ENCODE peak calls at places on chromosomes 12 and 14, in four cellular contexts. P is stomach, C is HCT116, H is transverse colon. U is an unnamed sample. For H3K4me1, the result is how much of the 10 kb centered on the place peaks cover.

GRCh38 chr14:94125659-94126418 is 3.6 kb downstream of the IFI27L2 start:
- DNase-seq in P (peak), C (no peak), H (no peak), U (no peak)

GRCh38 chr12:79782197-79782890 is 91.6 kb upstream of the PAWR start:
- DNase-seq in P (no peak), C (no peak), H (no peak), U (no peak)

GRCh38 chr14:34403646-34404045 is 58.4 kb downstream of the SPTSSA start:
- DNase-seq in P (no peak), C (no peak), H (no peak), U (no peak)

GRCh38 chr12:526089-526488 is 66.3 kb downstream of the B4GALNT3 start:
- DNase-seq in P (no peak), C (no peak), H (no peak), U (no peak)

GRCh38 chr12:76927170-76927784 is 48.5 kb upstream of the CSRP2 start:
- DNase-seq in P (peak), C (peak), H (peak), U (no peak)

GRCh38 chr12:95116773-95117172 is 43.4 kb upstream of the NR2C1 start:
- DNase-seq in P (no peak), C (peak), H (no peak), U (no peak)

GRCh38 chr12:47385587-47385986 is 305.8 kb upstream of the AMIGO2 start:
- DNase-seq in P (no peak), C (no peak), H (no peak), U (no peak)

GRCh38 chr14:41350476-41350875 is 256.2 kb upstream of the LRFN5 start:
- DNase-seq in P (no peak), C (no peak), H (no peak), U (no peak)

GRCh38 chr12:87845995-87846483 is 183.2 kb downstream of the C12orf50 start:
- DNase-seq in P (no peak), C (no peak), H (no peak), U (no peak)

GRCh38 chr14:68637106-68638021 is 155.5 kb downstream of the ZFP36L1 start:
- DNase-seq in P (no peak), C (no peak), H (no peak), U (no peak)

GRCh38 chr12:108190529-108190928 is 61.4 kb downstream of the WSCD2 start:
- DNase-seq in P (no peak), C (no peak), H (no peak), U (peak)

GRCh38 chr12:23944067-23944466 is 5.4 kb downstream of the SOX5 start:
- DNase-seq in P (no peak), C (no peak), H (no peak), U (no peak)

GRCh38 chr12:52280319-52280795 is 5.9 kb downstream of the KRT86 start:
- DNase-seq in P (peak), C (peak), H (peak), U (peak)

GRCh38 chr14:60106341-60106740 is 14.6 kb downstream of the PCNX4 start:
- DNase-seq in P (no peak), C (no peak), H (no peak), U (no peak)

GRCh38 chr14:51455041-51455835 is 196.5 kb upstream of the FRMD6 start:
- DNase-seq in P (no peak), C (no peak), H (no peak), U (no peak)

GRCh38 chr12:54678131-54678530 is 30.0 kb upstream of the DCD start:
- DNase-seq in P (no peak), C (no peak), H (no peak), U (no peak)

GRCh38 chr14:87443787-87444186 is 549.2 kb downstream of the GALC start:
- DNase-seq in P (no peak), C (no peak), H (no peak), U (no peak)

GRCh38 chr14:58395815-58396626 is at the start of gene TOMM20L:
- DNase-seq in P (peak), C (peak), H (peak), U (peak)

GRCh38 chr12:51086933-51087332 is 3.5 kb upstream of the CSRNP2 start:
- DNase-seq in P (no peak), C (no peak), H (no peak), U (no peak)

GRCh38 chr12:96060041-96060440 is 24.7 kb upstream of the LTA4H start:
- DNase-seq in P (no peak), C (no peak), H (no peak), U (no peak)

GRCh38 chr12:116879509-116880212 is 1.6 kb downstream of the HRK start:
- DNase-seq in P (no peak), C (no peak), H (peak), U (no peak)

GRCh38 chr14:34262511-34262910 is 199.5 kb downstream of the SPTSSA start:
- DNase-seq in P (no peak), C (no peak), H (no peak), U (no peak)

GRCh38 chr14:97640031-97640430 is 842.8 kb downstream of the VRK1 start:
- DNase-seq in P (no peak), C (no peak), H (no peak), U (no peak)

GRCh38 chr14:63155511-63156189 is 48.6 kb upstream of the RHOJ start:
- DNase-seq in P (no peak), C (no peak), H (no peak), U (no peak)

DNA sequence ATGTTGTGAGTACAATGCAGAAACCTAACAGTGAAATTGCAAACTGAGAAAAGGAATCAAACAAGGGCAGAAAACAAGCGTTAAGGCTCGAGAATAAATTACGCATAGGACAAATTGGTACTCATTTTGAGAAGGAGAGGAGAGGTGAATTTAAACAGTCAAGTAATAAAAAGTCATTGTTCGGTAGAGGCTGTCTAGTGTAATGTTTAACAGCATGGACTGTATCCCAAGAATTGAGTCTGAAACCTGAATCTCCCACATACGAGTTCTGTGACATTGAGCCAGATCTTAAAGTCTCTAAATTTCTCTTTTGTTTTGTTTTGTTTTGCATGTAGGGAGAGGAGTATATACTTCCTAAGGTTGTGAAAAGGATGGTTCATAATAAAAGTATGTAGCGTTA is 216.5 kb upstream of the BTG1 start:
- DNase-seq in P (no peak), C (no peak), H (no peak), U (no peak)
- H3K4me1 ChIP-seq in P (under half), C (under half), H (under half), U (under half)

GRCh38 chr12:7141351-7142005 is 11.3 kb downstream of the CLSTN3 start:
- DNase-seq in P (no peak), C (no peak), H (no peak), U (no peak)

GRCh38 chr12:7144414-7145120 is 14.4 kb downstream of the CLSTN3 start:
- DNase-seq in P (no peak), C (peak), H (no peak), U (no peak)

GRCh38 chr12:7143564-7143963 is 13.4 kb downstream of the CLSTN3 start:
- DNase-seq in P (no peak), C (no peak), H (no peak), U (no peak)

GRCh38 chr12:7142057-7142644 is 12.0 kb downstream of the CLSTN3 start:
- DNase-seq in P (peak), C (no peak), H (peak), U (no peak)

DNA sequence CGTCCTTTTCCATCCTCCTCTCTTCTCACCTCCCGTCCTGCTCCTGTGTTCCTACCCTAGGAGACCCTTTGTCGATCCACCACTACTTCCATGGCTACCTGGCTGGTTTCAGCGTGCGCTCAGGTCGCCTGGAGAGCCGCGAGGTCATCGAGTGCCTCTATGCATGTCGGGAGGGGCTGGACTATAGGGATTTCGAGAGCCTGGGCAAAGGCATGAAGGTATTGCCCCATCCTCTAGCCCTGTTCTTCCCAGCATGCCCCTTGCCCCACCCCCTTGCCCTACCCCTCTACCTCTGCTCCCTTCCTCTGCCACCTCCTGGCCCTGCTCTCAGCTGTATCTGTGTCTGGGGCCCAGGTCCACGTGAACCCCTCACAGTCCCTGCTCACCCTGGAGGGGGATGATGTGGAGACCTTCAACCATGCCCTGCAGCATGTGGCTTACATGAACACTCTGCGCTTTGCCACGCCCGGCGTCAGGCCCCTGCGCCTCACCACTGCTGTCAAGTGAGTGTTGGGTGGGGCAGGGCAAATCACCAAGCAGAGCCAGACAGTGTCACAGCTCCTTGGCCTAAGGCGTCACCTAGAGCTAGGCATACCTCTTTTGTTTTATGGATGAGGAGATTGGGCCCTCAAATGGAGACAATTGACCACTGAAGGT is 12.8 kb downstream of the CLSTN3 start:
- DNase-seq in P (no peak), C (no peak), H (no peak), U (no peak)
- TF ChIP-seq POLR2A in P (no peak), C (no peak), H (no peak), U (no peak)

DNA sequence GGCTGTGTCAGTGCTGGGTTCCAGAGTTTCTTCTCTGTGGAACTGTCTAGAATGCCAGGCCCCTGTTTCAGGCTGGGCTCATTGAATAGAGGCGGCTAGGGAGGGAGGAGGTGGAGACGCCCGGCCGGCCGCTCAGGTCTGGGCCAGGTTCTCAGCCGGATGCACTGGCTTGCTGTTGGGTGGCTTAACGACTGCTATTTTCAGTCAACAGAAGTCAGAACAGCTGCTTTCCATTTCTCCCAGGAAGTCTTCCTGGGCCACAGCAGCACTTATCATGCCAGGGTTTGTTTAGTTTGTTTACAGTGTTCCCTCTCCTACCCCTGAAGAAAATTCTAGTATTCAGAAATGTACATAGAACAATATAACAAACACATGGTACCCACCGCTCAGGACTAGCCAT is 26.0 kb upstream of the VPS37B start:
- DNase-seq in P (peak), C (no peak), H (peak), U (no peak)
- H3K4me1 ChIP-seq in P (under half), C (under half), H (under half), U (under half)

GRCh38 chr14:101705733-101706508 is 55.6 kb upstream of the PPP2R5C start:
- DNase-seq in P (peak), C (no peak), H (peak), U (peak)
- TF ChIP-seq POLR2A in P (no peak), C (no peak), H (peak), U (no peak)

GRCh38 chr14:99763527-99764221 is 29.5 kb upstream of the EML1 start:
- DNase-seq in P (no peak), C (no peak), H (no peak), U (no peak)
- H3K4me1 ChIP-seq in P (under half), C (under half), H (under half), U (under half)

GRCh38 chr14:106062502-106063272 is 536.3 kb downstream of the TMEM121 start:
- DNase-seq in P (no peak), C (no peak), H (no peak), U (no peak)

GRCh38 chr14:106070242-106070641 is 543.9 kb downstream of the TMEM121 start:
- DNase-seq in P (no peak), C (no peak), H (no peak), U (no peak)

GRCh38 chr14:106069786-106070185 is 543.4 kb downstream of the TMEM121 start:
- DNase-seq in P (no peak), C (no peak), H (no peak), U (no peak)

DNA sequence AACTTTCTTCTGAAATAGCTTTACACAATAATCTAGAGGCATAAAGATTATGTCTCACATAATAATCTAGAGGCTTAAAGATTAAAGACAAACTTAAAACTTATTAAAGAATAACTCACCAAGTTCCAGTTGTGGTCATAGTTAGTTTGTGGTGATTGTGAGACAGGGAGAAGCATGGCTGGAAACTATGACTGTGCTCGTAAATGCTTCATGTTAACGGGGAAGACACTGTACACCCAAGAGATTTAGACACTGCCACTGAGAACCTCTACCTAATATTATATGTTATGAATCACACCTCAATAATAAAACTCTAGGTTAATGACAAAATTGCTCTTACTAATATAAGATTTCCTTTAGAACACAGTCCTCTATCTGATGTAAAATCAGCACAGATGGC is 541.6 kb downstream of the TMEM121 start:
- DNase-seq in P (no peak), C (no peak), H (no peak), U (no peak)
- TF ChIP-seq POLR2A in P (no peak), C (no peak), H (no peak), U (no peak)

DNA sequence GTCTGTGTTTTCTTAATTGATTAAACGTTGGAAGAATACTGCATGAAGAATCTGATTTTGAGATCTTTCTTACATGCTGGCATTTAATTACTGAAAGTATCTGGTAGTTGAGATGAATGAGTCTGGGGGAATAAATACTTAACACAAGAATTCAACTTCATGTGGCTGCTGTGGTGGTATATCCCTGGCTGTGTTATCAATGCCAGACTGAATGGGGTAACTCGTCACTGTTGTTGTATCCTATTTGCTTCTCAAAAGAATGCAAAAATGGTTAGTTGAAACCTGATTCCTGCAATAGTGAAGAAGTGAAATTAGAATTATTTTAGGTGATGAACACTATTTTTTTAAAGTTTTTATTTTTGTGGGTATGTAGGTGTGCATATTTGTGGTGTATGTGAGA is 72.5 kb downstream of the HMGA2 start:
- DNase-seq in P (no peak), C (no peak), H (no peak), U (no peak)
- H3K4me1 ChIP-seq in P (under half), C (half or more), H (under half), U (under half)

GRCh38 chr12:53459097-53459496 is 7.2 kb downstream of the PCBP2 start:
- DNase-seq in P (no peak), C (no peak), H (no peak), U (no peak)
- TF ChIP-seq POLR2A in P (no peak), C (no peak), H (no peak), U (no peak)

DNA sequence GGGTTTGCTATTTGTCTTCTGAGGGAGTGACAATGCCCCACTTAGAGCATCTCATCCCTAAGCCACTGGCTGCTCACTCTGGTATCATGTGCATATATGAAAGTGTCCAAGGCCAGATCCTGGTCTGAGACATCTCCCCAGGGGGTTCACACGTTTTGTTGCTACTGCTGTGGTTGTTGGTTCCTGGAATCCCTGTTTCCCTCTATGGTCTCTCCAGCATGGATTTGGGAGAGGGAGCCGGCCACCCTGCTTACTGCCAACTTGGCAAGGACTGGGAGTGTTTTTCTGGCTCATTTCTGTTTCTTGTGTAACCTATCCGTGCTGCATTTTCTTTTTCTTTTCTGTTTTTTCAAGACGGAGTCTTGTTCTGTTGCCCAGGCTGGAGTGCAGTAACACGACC is 101.3 kb upstream of the MAX start:
- DNase-seq in P (no peak), C (no peak), H (no peak), U (no peak)
- H3K4me1 ChIP-seq in P (under half), C (under half), H (under half), U (under half)

GRCh38 chr12:44728566-44728965 is 147.5 kb downstream of the NELL2 start:
- DNase-seq in P (no peak), C (no peak), H (no peak), U (no peak)
- TF ChIP-seq POLR2A in P (no peak), C (no peak), H (no peak), U (no peak)